ENCODE peak calls at places on chromosomes 12 and 14, in nine cellular contexts. C is brain microvascular endothelial cell, P is left ventricle myocardium inferior, U is astrocyte of the cerebellum, W is OCI-LY7, Z is cardiac muscle cell, M is progenitor cell of endocrine pancreas, L is GM12865, J is kidney. F is an unnamed sample.

GRCh38 chr14:54566410-54567223 is at the start of gene SAMD4A:
- DNase-seq in J (peak), C (peak), W (peak), P (peak), Z (peak), U (peak), M (peak), L (peak), F (peak)

GRCh38 chr12:88298761-88299242 is 156.7 kb downstream of the TMTC3 start:
- DNase-seq in J (no peak), U (peak), W (no peak), L (peak), C (peak), P (no peak), M (no peak), Z (peak), F (peak)

GRCh38 chr14:73252491-73253322 is 15.4 kb downstream of the PAPLN start:
- DNase-seq in J (peak), P (no peak), C (no peak), U (no peak), Z (no peak), M (no peak), L (no peak), W (no peak), F (no peak)

GRCh38 chr14:81366884-81367283 is 33.2 kb downstream of the STON2 start:
- DNase-seq in M (no peak), Z (no peak), J (no peak), U (no peak), W (no peak), P (no peak), L (no peak), C (no peak), F (no peak)

GRCh38 chr14:69573841-69574265 is 818 bp downstream of the CCDC177 start:
- DNase-seq in U (no peak), P (no peak), Z (peak), L (no peak), M (no peak), W (no peak), J (no peak), C (no peak), F (no peak)

GRCh38 chr14:102878970-102879460 is 43.4 kb upstream of the AMN start:
- DNase-seq in J (no peak), M (no peak), U (no peak), P (no peak), Z (no peak), L (no peak), W (no peak), C (no peak), F (peak)

GRCh38 chr14:53399057-53399456 is 245.9 kb upstream of the DDHD1 start:
- DNase-seq in P (no peak), U (peak), J (no peak), C (peak), L (peak), Z (peak), W (no peak), M (no peak), F (peak)

GRCh38 chr12:77577756-77578155 is 252.9 kb upstream of the NAV3 start:
- DNase-seq in L (no peak), U (no peak), Z (no peak), M (no peak), C (no peak), P (no peak), J (no peak), W (no peak), F (peak)

GRCh38 chr12:39401459-39401858 is 41.5 kb downstream of the KIF21A start:
- DNase-seq in J (no peak), W (no peak), P (no peak), U (no peak), L (no peak), M (no peak), Z (peak), C (no peak), F (peak)

GRCh38 chr14:36843410-36843809 is 181.8 kb downstream of the PAX9 start:
- DNase-seq in J (no peak), Z (no peak), M (no peak), W (no peak), P (no peak), L (no peak), U (no peak), C (no peak), F (no peak)

GRCh38 chr14:69667938-69668336 is 56.5 kb downstream of the SUSD6 start:
- DNase-seq in W (peak), J (no peak), L (peak), Z (no peak), C (no peak), M (no peak), P (no peak), U (no peak), F (no peak)

GRCh38 chr12:1347294-1347693 is 247.1 kb downstream of the FBXL14 start:
- DNase-seq in U (no peak), Z (no peak), L (no peak), W (no peak), J (no peak), P (no peak), M (no peak), C (no peak), F (no peak)

GRCh38 chr12:94590428-94590827 is 59.9 kb downstream of the TMCC3 start:
- DNase-seq in Z (no peak), J (no peak), W (no peak), P (no peak), L (no peak), C (no peak), U (no peak), M (no peak), F (no peak)

GRCh38 chr12:2120982-2121758 is 68.4 kb downstream of the CACNA1C start:
- DNase-seq in L (no peak), Z (no peak), C (no peak), W (no peak), P (no peak), J (no peak), M (no peak), U (no peak), F (no peak)

GRCh38 chr12:106769078-106769477 is 5.4 kb upstream of the RIC8B start:
- DNase-seq in P (no peak), M (no peak), J (no peak), C (no peak), L (no peak), W (no peak), Z (peak), U (peak), F (peak)

GRCh38 chr12:26369588-26369987 is 174.2 kb downstream of the SSPN start:
- DNase-seq in W (no peak), M (no peak), U (peak), C (peak), J (no peak), P (no peak), L (no peak), Z (peak), F (peak)

GRCh38 chr12:94648578-94648977 is 1.8 kb downstream of the TMCC3 start:
- DNase-seq in M (no peak), C (no peak), L (no peak), P (no peak), U (no peak), J (no peak), W (no peak), Z (no peak), F (peak)

GRCh38 chr14:100786131-100786530 is 39.8 kb upstream of the MEG3 start:
- DNase-seq in U (no peak), L (no peak), W (no peak), Z (peak), P (no peak), J (peak), M (no peak), C (no peak), F (no peak)

GRCh38 chr12:109723311-109723791 is 9.7 kb downstream of the FAM222A start:
- DNase-seq in M (no peak), W (no peak), Z (no peak), U (no peak), C (no peak), P (peak), L (no peak), J (peak), F (no peak)

GRCh38 chr12:47986266-47986610 is 18.0 kb downstream of the COL2A1 start:
- DNase-seq in J (peak), U (no peak), M (no peak), L (no peak), W (no peak), Z (no peak), C (no peak), P (no peak), F (no peak)

GRCh38 chr14:45068396-45068795 is 15.5 kb upstream of the PRPF39 start:
- DNase-seq in L (no peak), P (no peak), C (no peak), Z (no peak), M (no peak), J (no peak), W (no peak), U (no peak), F (no peak)

GRCh38 chr12:82793882-82794281 is 107.2 kb downstream of the TMTC2 start:
- DNase-seq in W (no peak), Z (no peak), L (no peak), M (no peak), J (no peak), U (no peak), C (no peak), P (no peak), F (no peak)

GRCh38 chr12:31245822-31246469 is 80.0 kb downstream of the SINHCAF start:
- DNase-seq in J (no peak), W (peak), Z (peak), C (no peak), U (no peak), M (no peak), L (no peak), P (no peak), F (no peak)

GRCh38 chr12:96083020-96083489 is 47.7 kb upstream of the LTA4H start:
- DNase-seq in W (no peak), J (no peak), U (no peak), M (no peak), C (no peak), Z (no peak), L (no peak), P (no peak), F (no peak)

GRCh38 chr12:49580572-49581535 is 12.9 kb upstream of the MCRS1 start:
- DNase-seq in P (peak), W (peak), M (peak), L (peak), C (peak), U (peak), Z (peak), J (peak), F (peak)

GRCh38 chr12:57844725-57845477 is 1.6 kb downstream of the CTDSP2 start:
- DNase-seq in W (peak), M (peak), J (peak), P (peak), U (no peak), Z (peak), L (peak), C (peak), F (peak)

GRCh38 chr12:24780969-24781368 is 167.9 kb downstream of the BCAT1 start:
- DNase-seq in C (no peak), P (no peak), M (no peak), L (peak), J (no peak), Z (peak), W (peak), U (peak), F (peak)

GRCh38 chr14:76832503-76832988 is 6.3 kb downstream of the LRRC74A start:
- DNase-seq in J (no peak), W (no peak), C (no peak), L (no peak), M (no peak), P (no peak), Z (peak), U (no peak), F (no peak)

GRCh38 chr12:76035045-76035444 is 3.5 kb upstream of the PHLDA1 start:
- DNase-seq in U (no peak), J (no peak), W (no peak), M (no peak), Z (no peak), L (no peak), P (no peak), C (no peak), F (no peak)

GRCh38 chr14:60616326-60617044 is 32.8 kb downstream of the SIX1 start:
- DNase-seq in P (no peak), L (no peak), M (no peak), C (no peak), U (no peak), Z (no peak), J (no peak), W (no peak), F (no peak)

GRCh38 chr14:97379091-97379531 is 581.9 kb downstream of the VRK1 start:
- DNase-seq in Z (no peak), U (no peak), M (no peak), P (no peak), J (no peak), W (no peak), L (peak), C (no peak), F (no peak)

GRCh38 chr14:105431256-105431655 is 11.6 kb downstream of the MTA1 start:
- DNase-seq in J (no peak), U (no peak), W (no peak), L (no peak), C (no peak), P (no peak), M (no peak), Z (no peak), F (no peak)

GRCh38 chr14:97458302-97459137 is 661.3 kb downstream of the VRK1 start:
- DNase-seq in P (no peak), C (no peak), J (peak), W (no peak), Z (no peak), M (no peak), U (no peak), L (peak), F (no peak)

GRCh38 chr12:71476513-71476912 is 36.9 kb downstream of the LGR5 start:
- DNase-seq in C (peak), Z (peak), L (no peak), P (no peak), U (peak), M (no peak), W (no peak), J (no peak), F (peak)

GRCh38 chr14:86646688-86647687 is 1117.0 kb downstream of the FLRT2 start:
- DNase-seq in Z (peak), L (peak), U (no peak), W (peak), J (no peak), M (no peak), C (no peak), P (no peak), F (peak)

GRCh38 chr12:86914716-86915115 is 658.5 kb upstream of the MGAT4C start:
- DNase-seq in J (no peak), P (no peak), Z (peak), M (no peak), W (no peak), L (no peak), C (peak), U (peak), F (no peak)

GRCh38 chr12:55057466-55057865 is 37.7 kb downstream of the NEUROD4 start:
- DNase-seq in P (no peak), J (no peak), W (no peak), M (no peak), L (no peak), U (no peak), C (no peak), Z (no peak), F (no peak)

GRCh38 chr14:31137214-31137889 is 70.2 kb downstream of the HECTD1 start:
- DNase-seq in J (no peak), Z (no peak), M (no peak), U (no peak), C (no peak), W (no peak), L (no peak), P (no peak), F (no peak)

DNA sequence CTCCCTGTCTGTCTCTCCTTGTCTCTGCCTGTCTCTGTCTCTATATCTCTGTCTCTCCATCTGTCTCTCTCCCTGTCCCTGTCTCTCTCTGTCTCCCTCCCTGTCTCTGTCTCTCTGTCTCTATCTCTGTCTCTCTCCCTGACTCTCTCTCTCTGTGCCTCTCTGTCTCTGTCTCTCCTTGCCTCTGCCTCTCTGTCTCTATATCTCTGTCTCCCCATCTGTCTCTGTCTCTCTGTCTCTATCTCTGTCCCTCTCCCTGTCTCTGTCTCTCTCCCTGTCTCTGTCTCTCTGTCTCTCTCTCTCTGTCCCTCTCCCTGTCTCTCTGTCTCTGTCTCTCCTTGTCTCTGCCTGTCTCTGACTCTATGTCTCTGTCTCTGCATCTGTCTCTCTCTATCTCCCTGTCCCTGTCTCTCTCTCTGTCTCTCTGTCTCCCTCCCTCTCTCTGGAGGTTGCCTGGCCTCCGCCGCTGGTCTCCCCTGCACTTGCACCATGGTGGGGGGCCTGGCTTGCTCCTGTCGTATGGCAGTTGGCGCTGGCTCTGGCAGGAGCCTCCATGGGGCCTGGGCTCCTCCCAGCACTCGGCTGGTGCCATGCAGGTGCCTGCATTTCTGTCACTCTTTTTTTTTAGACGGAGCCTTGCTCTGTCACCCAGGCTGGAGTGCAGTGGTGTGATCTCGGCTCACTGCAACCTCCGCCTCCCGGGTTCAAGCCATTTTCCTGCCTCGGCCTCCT is 28.3 kb downstream of the MMP17 start:
- DNase-seq in Z (no peak), J (peak), U (no peak), P (no peak), C (no peak), M (no peak), W (no peak), L (no peak), F (no peak)
- TF ChIP-seq CTCF in Z (no peak), J (no peak), U (no peak), P (no peak), C (no peak), M (no peak), W (no peak), L (no peak), F (no peak)

DNA sequence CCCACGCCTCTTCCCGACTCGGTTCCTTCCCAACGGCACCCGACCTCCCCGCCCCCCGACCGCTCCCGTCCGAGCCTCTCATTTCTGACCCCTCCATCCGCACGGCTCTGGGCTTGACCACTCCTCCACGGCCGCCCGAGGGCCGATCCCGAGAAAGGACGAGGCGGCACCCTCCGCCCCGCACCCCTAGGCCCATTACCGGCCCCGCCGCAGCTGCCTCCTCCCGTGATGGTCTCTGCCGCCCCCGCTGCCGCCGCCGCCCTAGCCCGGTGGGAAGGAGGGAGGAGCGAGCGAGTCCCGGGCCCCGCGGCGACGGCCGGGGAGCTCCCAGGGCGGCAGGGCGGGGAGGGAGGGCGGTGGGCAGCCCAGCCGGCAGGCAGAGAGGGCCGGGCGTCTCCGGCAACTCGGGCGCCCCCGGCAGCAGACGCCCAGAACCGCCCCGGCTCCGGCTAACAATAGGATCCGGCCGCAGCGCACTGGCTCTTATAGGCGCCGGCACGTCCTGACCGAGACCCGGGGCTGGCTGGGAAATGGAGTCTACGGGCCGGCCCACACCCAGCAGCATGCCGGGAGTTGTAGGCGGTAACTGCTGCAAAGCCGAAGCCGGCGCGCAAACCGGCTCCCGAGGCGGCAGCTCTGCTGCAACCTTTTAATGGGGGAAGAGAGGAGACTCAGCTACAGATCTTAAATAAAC is at the start of gene CSRNP2:
- DNase-seq in W (peak), C (peak), J (peak), P (peak), Z (peak), M (peak), U (peak), L (peak), F (peak)
- TF ChIP-seq CTCF in W (peak), C (no peak), J (no peak), P (no peak), Z (peak), M (peak), U (no peak), L (peak), F (no peak)

DNA sequence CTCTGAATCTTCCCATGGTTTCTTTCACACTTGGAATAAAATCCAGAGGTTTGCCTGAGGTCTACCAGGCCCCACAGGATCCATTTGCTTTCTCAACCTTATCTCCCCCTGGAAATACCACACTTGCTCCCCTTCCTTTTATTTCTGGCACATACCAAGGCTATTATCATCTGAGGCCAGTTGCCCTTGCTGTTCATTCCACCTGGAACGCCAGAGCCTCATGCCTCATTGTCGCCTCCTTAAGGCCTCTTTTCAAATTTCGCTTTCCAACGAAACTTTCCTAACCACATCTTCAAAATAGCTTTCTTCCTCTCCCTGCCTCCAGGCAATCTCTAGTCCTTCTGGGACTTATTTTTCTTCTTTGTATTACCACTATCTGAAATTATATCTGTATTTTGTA is 11.2 kb upstream of the LRIG3 start:
- DNase-seq in W (no peak), J (no peak), U (no peak), Z (no peak), M (no peak), L (no peak), C (no peak), P (no peak), F (no peak)
- TF ChIP-seq CTCF in W (no peak), J (no peak), U (no peak), Z (no peak), M (no peak), L (peak), C (peak), P (no peak), F (no peak)

DNA sequence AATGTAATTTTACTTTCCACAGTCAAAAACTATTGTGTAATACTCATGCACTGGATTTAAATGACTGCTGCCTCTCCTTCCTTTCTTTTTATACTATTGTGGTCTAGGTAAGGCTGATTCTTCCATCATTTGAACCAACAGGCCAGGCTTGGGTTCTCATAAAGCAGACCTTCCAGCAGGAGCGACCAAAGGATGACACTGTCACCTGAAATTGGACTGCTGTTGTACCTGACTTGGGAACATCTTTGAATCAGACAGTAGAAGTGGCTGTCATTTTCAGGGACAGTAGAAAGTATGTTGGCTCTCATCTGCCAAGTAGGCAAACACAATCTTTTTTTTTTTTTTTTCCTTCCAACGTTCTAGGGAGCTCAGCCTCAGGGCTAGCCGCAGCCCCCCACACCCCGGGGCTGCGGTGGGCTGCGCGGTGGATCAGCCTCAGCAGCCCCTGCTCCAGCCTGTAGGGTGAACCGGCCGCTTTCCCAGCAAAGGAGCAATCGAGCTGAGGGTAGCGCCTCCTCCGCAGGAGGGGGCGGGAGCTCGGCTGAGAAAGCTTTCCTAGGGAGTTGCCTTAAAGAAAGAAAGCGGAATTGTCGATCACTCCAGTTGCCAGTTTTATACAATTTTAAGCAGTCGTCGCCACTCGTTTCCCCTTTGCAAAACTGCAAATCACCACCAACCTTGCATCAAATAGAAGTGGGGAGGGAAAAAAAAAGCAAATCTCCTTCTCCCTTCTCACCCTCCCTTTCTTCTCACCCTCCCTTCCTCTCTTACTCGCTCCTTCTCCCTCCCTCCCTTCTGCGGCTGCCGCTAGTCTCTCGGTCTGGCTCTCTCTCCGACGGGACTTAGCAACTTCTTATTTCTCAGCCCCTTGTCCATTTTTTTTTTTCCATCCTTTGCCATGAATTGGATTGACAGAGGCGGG is at the start of gene PDE3A:
- DNase-seq in M (peak), U (peak), J (peak), C (peak), L (no peak), Z (peak), W (no peak), P (peak), F (peak)
- TF ChIP-seq CTCF in M (peak), U (peak), J (peak), C (peak), L (no peak), Z (peak), W (no peak), P (peak), F (no peak)